ENCODE peak calls at places on chromosome 21, in eight cellular contexts. Q, B, Y, U, Z, P, G and T are unnamed samples.

GRCh38 chr21:46347791-46348381 is 23.9 kb downstream of the PCNT start:
- DNase-seq in Q (peak; percentile 74), B (peak; percentile 95), Y (no peak), U (no peak), Z (no peak), P (no peak), G (no peak), T (no peak)

GRCh38 chr21:46077674-46078101 is 20.2 kb upstream of the COL6A2 start:
- DNase-seq in Q (no peak), B (no peak), Y (no peak), U (no peak), Z (no peak), P (no peak), G (no peak), T (no peak)

GRCh38 chr21:29208666-29209059 is 78.2 kb downstream of the MAP3K7CL start:
- DNase-seq in Q (no peak), B (peak; percentile 85), Y (no peak), U (no peak), Z (no peak), P (no peak), G (no peak), T (no peak)

GRCh38 chr21:35156293-35156976 is 107.3 kb upstream of the RUNX1 start:
- DNase-seq in Q (no peak), B (no peak), Y (no peak), U (no peak), Z (no peak), P (no peak), G (peak; percentile 28), T (no peak)

GRCh38 chr21:29311802-29312201 is 13.1 kb downstream of the BACH1 start:
- DNase-seq in Q (no peak), B (no peak), Y (no peak), U (no peak), Z (no peak), P (no peak), G (no peak), T (no peak)

GRCh38 chr21:35084869-35085268 is 35.8 kb upstream of the RUNX1 start:
- DNase-seq in Q (no peak), B (peak; percentile 90), Y (no peak), U (no peak), Z (no peak), P (no peak), G (no peak), T (no peak)

GRCh38 chr21:38944903-38945302 is 139.2 kb downstream of the ETS2 start:
- DNase-seq in Q (no peak), B (no peak), Y (no peak), U (no peak), Z (no peak), P (no peak), G (no peak), T (no peak)

GRCh38 chr21:21457077-21457476 is 458.9 kb downstream of the NCAM2 start:
- DNase-seq in Q (no peak), B (no peak), Y (no peak), U (no peak), Z (no peak), P (no peak), G (no peak), T (no peak)

GRCh38 chr21:16176570-16176969 is 446.8 kb downstream of the USP25 start:
- DNase-seq in Q (no peak), B (peak; percentile 60), Y (no peak), U (no peak), Z (no peak), P (no peak), G (no peak), T (no peak)

GRCh38 chr21:40053007-40053406 is 185.8 kb downstream of the PCP4 start:
- DNase-seq in Q (peak; percentile 41), B (no peak), Y (no peak), U (no peak), Z (no peak), P (no peak), G (no peak), T (no peak)

GRCh38 chr21:43015906-43016540 is 41.7 kb downstream of the PKNOX1 start:
- DNase-seq in Q (no peak), B (no peak), Y (no peak), U (no peak), Z (no peak), P (no peak), G (no peak), T (no peak)

GRCh38 chr21:40680311-40680710 is 166.6 kb downstream of the DSCAM start:
- DNase-seq in Q (no peak), B (no peak), Y (no peak), U (no peak), Z (no peak), P (no peak), G (no peak), T (no peak)

GRCh38 chr21:27212444-27212843 is 245.6 kb upstream of the ADAMTS5 start:
- DNase-seq in Q (no peak), B (no peak), Y (no peak), U (no peak), Z (no peak), P (no peak), G (no peak), T (no peak)

GRCh38 chr21:27219068-27219467 is 252.2 kb upstream of the ADAMTS5 start:
- DNase-seq in Q (no peak), B (peak; percentile 86), Y (no peak), U (no peak), Z (no peak), P (no peak), G (no peak), T (no peak)

DNA sequence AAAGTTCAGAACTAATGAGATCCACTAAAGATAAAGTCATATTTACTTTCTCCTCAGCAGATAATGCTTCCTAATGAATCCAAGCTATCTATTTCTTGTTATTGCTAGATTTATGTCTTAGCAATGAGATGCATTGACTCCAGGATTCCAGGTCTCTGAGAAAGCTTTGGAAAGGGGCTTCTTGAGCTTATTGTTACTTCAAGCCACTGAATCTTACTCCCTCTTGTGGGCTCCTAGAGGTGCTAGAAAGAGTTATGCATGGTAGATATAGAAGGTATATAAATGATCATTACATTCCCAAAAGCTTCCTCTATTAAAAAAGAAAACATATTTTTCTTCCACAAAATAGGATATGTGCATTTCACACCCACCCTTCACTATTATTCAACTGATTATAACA is 246.4 kb upstream of the ADAMTS5 start:
- DNase-seq in Q (no peak), B (peak; percentile 49), Y (no peak), U (no peak), Z (no peak), P (no peak), G (no peak), T (no peak)
- TF ChIP-seq CTCF in Q (peak; percentile 48), B (peak; percentile 44), Y (no peak), U (no peak), Z (no peak), P (no peak), G (no peak), T (no peak)

DNA sequence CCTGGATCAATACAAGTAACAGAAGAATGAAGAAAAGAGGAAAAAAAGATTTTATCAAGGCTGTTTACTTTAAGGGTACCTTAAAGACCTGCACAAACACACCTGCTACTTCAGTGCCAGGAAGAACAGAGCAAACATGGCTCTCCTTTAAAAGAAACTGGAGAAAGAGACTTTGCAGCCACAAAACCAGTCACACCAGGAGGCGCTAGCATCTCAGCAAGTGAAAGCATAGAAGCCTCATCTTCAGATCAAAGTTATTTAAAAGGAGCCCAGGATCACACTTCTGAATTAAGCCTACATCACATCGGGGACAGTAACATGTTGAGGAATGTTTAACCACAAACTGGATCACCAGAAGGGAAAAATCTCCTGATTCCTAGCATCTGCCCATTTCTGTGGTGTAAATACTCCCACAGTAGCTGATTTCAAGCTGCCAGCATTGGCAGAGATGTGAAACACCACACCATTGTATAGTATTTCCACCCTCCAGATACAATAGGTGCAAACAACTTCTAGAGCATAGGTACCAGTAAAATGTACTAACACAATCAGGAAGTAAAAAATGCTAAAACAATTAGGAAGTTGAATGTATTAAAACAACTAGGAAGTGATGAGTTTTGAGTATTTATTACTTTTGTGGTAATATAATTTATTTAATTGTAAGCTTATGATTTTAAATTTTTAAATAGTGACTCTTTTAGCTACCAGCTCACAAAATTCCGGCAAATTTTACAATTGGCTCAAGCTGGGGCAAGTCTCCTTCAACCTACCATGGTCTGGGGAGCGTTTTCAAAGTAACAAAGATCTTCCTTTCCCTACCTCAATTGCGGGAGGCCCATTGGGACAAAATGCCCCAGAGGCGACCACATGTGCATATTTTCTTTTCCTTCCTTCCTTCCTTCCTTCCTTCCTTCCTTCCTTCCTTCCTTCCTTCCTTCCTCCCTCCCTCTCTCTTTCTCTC is 105.3 kb upstream of the CLDN14 start:
- DNase-seq in Q (no peak), B (no peak), Y (no peak), U (peak; percentile 47), Z (no peak), P (peak; percentile 33), G (no peak), T (no peak)
- TF ChIP-seq CTCF in Q (no peak), B (no peak), Y (no peak), U (no peak), Z (peak; percentile 36), P (no peak), G (no peak), T (no peak)

DNA sequence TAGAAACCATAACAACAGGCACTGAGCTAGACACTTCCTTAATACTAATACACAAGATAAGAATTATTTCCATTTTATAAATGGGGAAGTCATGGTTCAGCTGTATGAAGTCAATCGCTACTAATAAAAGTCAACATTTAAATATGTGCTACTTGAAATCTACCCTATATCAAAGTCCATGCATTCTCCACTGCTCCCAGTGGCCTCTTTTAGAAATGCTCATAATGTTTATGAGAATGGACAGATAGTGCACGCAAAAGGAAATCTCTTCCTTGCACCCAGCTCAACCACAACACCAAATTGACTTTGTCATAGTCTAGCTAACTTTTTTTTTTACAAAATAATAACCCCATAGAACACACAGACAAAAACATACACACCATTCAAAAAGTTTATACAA is 281.7 kb upstream of the CXADR start:
- DNase-seq in Q (no peak), B (no peak), Y (no peak), U (no peak), Z (no peak), P (no peak), G (no peak), T (no peak)
- TF ChIP-seq CTCF in Q (no peak), B (peak; percentile 12), Y (no peak), U (no peak), Z (no peak), P (no peak), G (no peak), T (no peak)

GRCh38 chr21:32844653-32845443 is 73.3 kb upstream of the PAXBP1 start:
- DNase-seq in Q (no peak), B (peak; percentile 98), Y (no peak), U (no peak), Z (no peak), P (no peak), G (peak; percentile 2), T (no peak)
- TF ChIP-seq CTCF in Q (no peak), B (peak; percentile 37), Y (no peak), U (no peak), Z (no peak), P (no peak), G (no peak), T (no peak)

DNA sequence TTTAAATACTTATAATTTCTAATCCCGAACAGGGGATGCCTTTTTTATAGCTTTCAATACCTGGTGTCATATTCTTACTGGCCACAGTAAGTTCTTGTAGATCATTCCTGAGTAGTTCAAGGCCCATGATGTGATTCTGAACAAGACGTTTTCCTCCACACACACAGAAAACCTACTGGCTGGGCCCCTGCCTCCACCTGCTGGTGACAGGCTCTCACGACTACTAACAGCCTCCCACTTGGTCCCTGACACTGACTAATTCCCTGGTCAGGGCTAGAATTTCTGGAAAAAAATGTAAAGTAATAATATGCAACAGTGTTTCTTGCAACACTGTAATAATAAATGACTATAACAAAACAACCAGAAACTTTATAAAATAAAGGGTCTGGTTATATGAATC is 50.4 kb upstream of the RIPK4 start:
- DNase-seq in Q (no peak), B (peak; percentile 81), Y (peak; percentile 67), U (peak; percentile 51), Z (no peak), P (peak; percentile 86), G (peak; percentile 71), T (peak; percentile 89)
- TF ChIP-seq CTCF in Q (peak; percentile 55), B (peak; percentile 88), Y (peak; percentile 72), U (no peak), Z (no peak), P (peak; percentile 75), G (peak; percentile 35), T (peak; percentile 54)

GRCh38 chr21:44337941-44338895 is 972 bp downstream of the CFAP410 start:
- DNase-seq in Q (peak; percentile 61), B (peak; percentile 52), Y (peak; percentile 72), U (peak; percentile 51), Z (no peak), P (peak; percentile 70), G (peak; percentile 64), T (peak; percentile 70)
- TF ChIP-seq CTCF in Q (peak; percentile 57), B (peak; percentile 33), Y (no peak), U (no peak), Z (no peak), P (peak; percentile 5), G (no peak), T (no peak)